ENCODE peak calls at places on chromosome 13, in five cellular contexts. S is heart right ventricle; A is CD4-positive, CD25-positive, alpha-beta regulatory T cell; C is colonic mucosa; X is GM12878. B is an unnamed sample. For H3K9me3, the result is how much of the 10 kb centered on the place peaks cover.

GRCh38 chr13:113116871-113117271 is 5.7 kb upstream of the F10 start:
- DNase-seq in S (no peak), A (no peak), C (no peak), X (no peak), B (no peak)

GRCh38 chr13:24503376-24503690 is 9.2 kb downstream of the PARP4 start:
- DNase-seq in S (no peak), A (no peak), C (peak), X (no peak), B (no peak)

GRCh38 chr13:52703482-52703881 is 36.1 kb downstream of the CNMD start:
- DNase-seq in S (no peak), A (no peak), C (no peak), X (no peak), B (no peak)

GRCh38 chr13:93862259-93862658 is 617.2 kb downstream of the DCT start:
- DNase-seq in S (no peak), A (no peak), C (no peak), X (no peak), B (no peak)

GRCh38 chr13:113933901-113934300 is 40.0 kb downstream of the C13orf46 start:
- DNase-seq in S (no peak), A (no peak), C (no peak), X (no peak), B (no peak)

GRCh38 chr13:24709186-24709913 is 29.1 kb downstream of the ATP12A start:
- DNase-seq in S (no peak), A (peak), C (no peak), X (no peak), B (no peak)

GRCh38 chr13:30134578-30134977 is 172.8 kb downstream of the KATNAL1 start:
- DNase-seq in S (no peak), A (no peak), C (no peak), X (no peak), B (no peak)

GRCh38 chr13:30715837-30716236 is 19.5 kb upstream of the ALOX5AP start:
- DNase-seq in S (peak), A (no peak), C (no peak), X (no peak), B (no peak)

GRCh38 chr13:110265682-110266430 is 41.1 kb downstream of the COL4A1 start:
- DNase-seq in S (peak), A (no peak), C (no peak), X (no peak), B (no peak)

GRCh38 chr13:88643233-88643632 is 972.1 kb downstream of the SLITRK5 start:
- DNase-seq in S (no peak), A (no peak), C (no peak), X (no peak), B (no peak)

GRCh38 chr13:52850396-52851152 is 2.1 kb upstream of the PCDH8 start:
- DNase-seq in S (peak), A (peak), C (peak), X (no peak), B (peak)

GRCh38 chr13:112376050-112376681 is at the start of gene SPACA7:
- DNase-seq in S (no peak), A (no peak), C (no peak), X (no peak), B (no peak)

GRCh38 chr13:79936368-79937136 is 404.4 kb downstream of the SPRY2 start:
- DNase-seq in S (peak), A (no peak), C (no peak), X (no peak), B (no peak)

GRCh38 chr13:43473437-43473836 is 313.3 kb downstream of the ENOX1 start:
- DNase-seq in S (peak), A (no peak), C (no peak), X (no peak), B (no peak)

GRCh38 chr13:76016799-76017198 is 380.7 kb downstream of the LMO7 start:
- DNase-seq in S (no peak), A (peak), C (peak), X (no peak), B (peak)

DNA sequence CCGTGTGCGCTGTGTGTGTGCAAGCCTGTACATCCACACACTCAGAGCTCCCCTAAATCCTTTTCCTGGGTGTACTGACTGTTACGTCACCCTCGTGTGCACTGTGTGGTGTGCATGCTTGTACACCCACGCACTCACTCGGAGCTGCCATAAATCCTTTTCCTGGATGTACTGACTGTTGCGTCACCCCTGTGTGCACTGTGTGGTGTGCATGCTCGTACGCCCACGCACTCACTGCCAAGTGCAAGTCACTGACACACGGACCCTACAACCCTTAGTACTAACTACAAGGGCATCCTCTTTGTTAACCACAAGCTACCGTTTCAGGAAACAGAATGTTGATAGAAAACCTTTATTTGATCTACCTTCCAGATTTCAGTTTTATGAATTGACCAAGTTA is 983.4 kb downstream of the EFNB2 start:
- DNase-seq in S (no peak), A (no peak), C (no peak), X (no peak), B (no peak)
- H3K9me3 ChIP-seq in S (under half), A (under half), C (under half), X (under half), B (under half)

GRCh38 chr13:19158006-19158405 is 23.6 kb downstream of the TUBA3C start:
- DNase-seq in S (no peak), A (no peak), C (no peak), X (no peak), B (no peak)
- H3K9me3 ChIP-seq in S (under half), A (under half), C (under half), X (under half), B (under half)

GRCh38 chr13:48448285-48448962 is 35.5 kb upstream of the LPAR6 start:
- DNase-seq in S (no peak), A (no peak), C (no peak), X (no peak), B (no peak)
- H3K9me3 ChIP-seq in S (under half), A (under half), C (under half), X (under half), B (under half)

GRCh38 chr13:103794526-103794925 is 728.3 kb upstream of the SLC10A2 start:
- DNase-seq in S (no peak), A (no peak), C (no peak), X (no peak), B (no peak)
- H3K9me3 ChIP-seq in S (under half), A (under half), C (under half), X (under half), B (under half)

DNA sequence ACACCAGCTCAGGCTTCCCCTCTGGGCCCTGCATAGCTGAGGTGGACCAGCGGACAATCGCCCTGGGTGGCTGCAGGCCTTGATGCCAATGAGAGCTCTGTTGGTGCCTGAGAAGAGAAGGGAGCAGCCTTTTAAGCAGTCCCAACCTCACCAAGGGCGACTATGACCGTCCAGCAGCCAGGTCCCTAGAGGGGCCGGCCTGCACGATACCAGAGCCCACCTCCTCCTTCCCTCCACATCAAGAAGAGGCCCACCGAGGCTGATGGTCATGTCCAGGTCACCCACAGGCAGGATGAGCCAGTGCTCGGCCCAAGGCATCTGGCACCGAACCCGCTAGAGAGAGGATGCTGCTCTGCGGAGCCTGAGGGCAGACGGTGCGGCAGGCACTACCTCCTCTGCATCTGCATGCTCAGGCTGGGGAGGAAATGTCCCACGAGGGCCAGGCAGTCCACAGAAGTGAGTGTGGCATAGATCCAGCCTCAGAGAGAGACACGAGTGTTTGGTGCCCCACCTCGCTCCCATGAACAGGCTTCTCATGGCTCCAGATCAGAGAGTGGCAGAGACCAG is 219.4 kb downstream of the TUBA3C start:
- DNase-seq in S (no peak), A (no peak), C (no peak), X (no peak), B (no peak)
- H3K9me3 ChIP-seq in S (under half), A (under half), C (under half), X (under half), B (under half)